ENCODE peak calls at places on chromosome 1, in seven cellular contexts. X is fibroblast of mammary gland, Q is stomach, O is adipocyte, Z is mesenchymal stem cell, Y is K562, K is AG10803. W is an unnamed sample.
A peak's percentile ranks its signal among the peaks of the same experiment; 100 is the strongest.

GRCh38 chr1:70486676-70487470 is 75.8 kb downstream of the CTH start:
- DNase-seq in X (peak; percentile 94), Q (peak; percentile 39), O (peak; percentile 83), Z (peak; percentile 82), Y (no peak), K (peak; percentile 91), W (peak; percentile 79)

GRCh38 chr1:46218443-46218842 is 15.3 kb downstream of the LURAP1 start:
- DNase-seq in X (no peak), Q (no peak), O (no peak), Z (no peak), Y (no peak), K (no peak), W (no peak)

GRCh38 chr1:215845224-215845902 is 278.3 kb downstream of the KCTD3 start:
- DNase-seq in X (peak; percentile 92), Q (no peak), O (peak; percentile 81), Z (peak; percentile 79), Y (no peak), K (peak; percentile 59), W (peak; percentile 10)

GRCh38 chr1:3139871-3140837 is 71.2 kb downstream of the PRDM16 start:
- DNase-seq in X (no peak), Q (no peak), O (peak; percentile 17), Z (no peak), Y (no peak), K (no peak), W (no peak)

GRCh38 chr1:58858344-58858673 is 74.5 kb upstream of the JUN start:
- DNase-seq in X (no peak), Q (no peak), O (peak; percentile 12), Z (no peak), Y (no peak), K (no peak), W (no peak)

GRCh38 chr1:206828765-206829164 is 36.7 kb upstream of the IL20 start:
- DNase-seq in X (no peak), Q (no peak), O (no peak), Z (no peak), Y (no peak), K (no peak), W (no peak)

GRCh38 chr1:196466656-196467055 is 141.6 kb downstream of the KCNT2 start:
- DNase-seq in X (peak; percentile 65), Q (no peak), O (peak; percentile 56), Z (peak; percentile 75), Y (no peak), K (peak; percentile 78), W (peak; percentile 85)

GRCh38 chr1:26530898-26531598 is 1.5 kb downstream of the RPS6KA1 start:
- DNase-seq in X (peak; percentile 40), Q (peak; percentile 81), O (peak; percentile 6), Z (peak; percentile 74), Y (peak; percentile 83), K (peak; percentile 29), W (peak; percentile 47)

GRCh38 chr1:100585774-100586173 is 47.8 kb downstream of the GPR88 start:
- DNase-seq in X (peak; percentile 58), Q (no peak), O (peak; percentile 43), Z (no peak), Y (no peak), K (peak; percentile 65), W (peak; percentile 27)

GRCh38 chr1:3717715-3718601 is 34.3 kb upstream of the CCDC27 start:
- DNase-seq in X (no peak), Q (no peak), O (peak; percentile 53), Z (peak; percentile 19), Y (peak; percentile 98), K (no peak), W (no peak)

GRCh38 chr1:27366411-27367159 is at the start of gene MAP3K6:
- DNase-seq in X (peak; percentile 82), Q (peak; percentile 90), O (peak; percentile 91), Z (peak; percentile 81), Y (peak; percentile 90), K (peak; percentile 76), W (peak; percentile 80)

DNA sequence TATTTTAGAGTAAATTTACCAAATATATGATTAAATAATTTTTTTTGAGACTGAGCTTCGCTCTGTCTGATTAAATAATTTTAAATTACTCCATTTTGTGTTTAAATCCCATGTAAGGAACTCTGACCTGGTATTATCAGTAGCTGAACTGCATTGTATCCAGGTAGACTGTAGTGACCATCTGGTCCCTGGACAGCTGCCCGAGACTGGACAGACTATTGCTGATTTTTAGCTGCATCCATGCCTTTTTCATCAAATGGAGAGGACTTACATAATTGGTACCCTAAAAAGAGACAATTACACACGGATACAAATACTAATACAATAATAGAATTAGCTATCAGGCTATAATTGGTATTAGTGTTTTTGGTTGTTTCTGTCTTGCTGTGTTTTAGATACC is 20.6 kb downstream of the OLFM3 start:
- DNase-seq in X (no peak), Q (no peak), O (no peak), Z (no peak), Y (no peak), K (no peak), W (no peak)
- H3K4me3 ChIP-seq in X (no peak overlapping the region), Q (no peak overlapping the region), O (no peak overlapping the region), Z (no peak overlapping the region), Y (no peak overlapping the region), K (no peak overlapping the region), W (no peak overlapping the region)

DNA sequence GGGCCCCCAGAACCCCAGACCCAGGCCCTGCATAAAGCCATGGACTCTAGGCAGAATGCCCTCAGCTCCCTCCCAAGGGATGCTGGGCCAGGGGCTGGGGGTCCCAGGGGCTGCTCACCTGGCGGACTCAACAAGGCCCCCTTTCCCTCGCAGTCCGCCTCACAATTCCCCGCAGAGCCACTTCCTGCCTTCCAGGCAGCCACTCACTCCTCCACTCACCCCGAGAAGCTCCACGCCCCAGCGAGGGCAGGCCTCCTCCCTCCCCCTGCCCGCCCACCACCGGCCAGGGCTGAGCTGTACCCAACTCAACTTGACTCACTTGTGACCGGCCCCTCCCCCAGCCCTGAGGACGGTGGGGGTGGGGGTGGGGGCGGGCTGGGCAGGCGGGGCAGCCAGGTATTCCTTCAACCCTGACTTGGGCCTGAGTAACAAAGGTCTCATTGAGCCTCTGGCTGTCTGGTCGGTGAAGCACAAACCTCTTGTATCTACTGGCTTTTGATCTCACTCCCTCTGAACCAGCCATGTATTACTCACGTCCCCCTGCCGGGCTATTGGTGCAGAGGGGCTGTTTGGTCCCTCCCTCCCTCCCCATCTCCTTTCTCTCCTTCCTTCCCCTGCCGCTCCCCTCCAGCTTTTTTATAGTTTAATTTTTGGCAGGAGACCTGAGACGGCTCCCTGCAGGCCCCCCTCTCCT is 5.9 kb downstream of the BLACAT1 start:
- DNase-seq in X (peak; percentile 54), Q (peak; percentile 48), O (no peak), Z (peak; percentile 18), Y (peak; percentile 96), K (peak; percentile 6), W (no peak)
- H3K4me3 ChIP-seq in X (peak overlapping the region; percentile 16), Q (no peak overlapping the region), O (no peak overlapping the region), Z (peak overlapping the region; percentile 58), Y (peak overlapping the region; percentile 38), K (no peak overlapping the region), W (peak overlapping the region; percentile 5)

GRCh38 chr1:181134543-181135461 is 46.3 kb downstream of the IER5 start:
- DNase-seq in X (peak; percentile 81), Q (peak; percentile 67), O (peak; percentile 86), Z (peak; percentile 70), Y (no peak), K (peak; percentile 96), W (peak; percentile 88)
- H3K4me3 ChIP-seq in X (no peak overlapping the region), Q (no peak overlapping the region), O (peak overlapping the region; percentile 1), Z (no peak overlapping the region), Y (no peak overlapping the region), K (peak overlapping the region; percentile 44), W (no peak overlapping the region)

DNA sequence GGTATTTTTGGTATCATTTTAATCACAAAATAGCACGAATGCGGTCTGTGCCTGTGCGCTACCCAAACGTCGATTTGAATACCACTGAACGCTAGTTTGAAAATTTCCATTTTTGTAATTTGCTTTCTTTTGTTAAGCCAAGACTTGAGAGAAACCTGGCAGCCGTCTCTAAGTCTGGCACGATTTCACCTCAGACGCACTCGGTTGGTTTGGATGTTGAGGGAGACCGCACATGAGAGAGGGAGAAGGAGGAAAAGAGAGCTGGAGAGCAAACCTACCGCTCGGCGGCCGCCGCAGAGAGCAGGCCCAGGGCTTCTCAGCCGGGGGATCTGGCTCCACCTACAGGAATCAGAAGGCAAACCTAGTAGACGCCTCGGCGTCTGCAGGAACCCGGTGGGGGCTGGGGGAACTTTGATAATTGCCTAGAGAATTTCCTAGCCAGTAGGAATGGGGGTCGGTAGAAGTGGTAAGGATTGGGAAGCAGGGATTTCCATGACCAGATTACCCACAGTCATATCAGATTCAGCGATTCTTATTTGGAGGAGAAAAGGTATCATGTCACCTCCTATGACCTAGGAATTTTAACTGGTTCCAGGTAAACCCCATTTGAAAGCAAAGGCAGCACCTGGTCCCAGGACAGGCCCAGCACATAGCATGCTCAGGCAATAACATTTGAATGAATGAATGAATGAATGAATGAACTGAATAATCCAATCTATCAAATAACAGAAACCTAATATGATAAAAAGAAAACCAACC is 83.2 kb downstream of the TM2D1 start:
- DNase-seq in X (peak; percentile 75), Q (peak; percentile 76), O (peak; percentile 70), Z (peak; percentile 50), Y (peak; percentile 47), K (peak; percentile 72), W (peak; percentile 36)
- H3K4me3 ChIP-seq in X (peak overlapping the region; percentile 16), Q (peak overlapping the region; percentile 24), O (peak overlapping the region; percentile 75), Z (peak overlapping the region; percentile 60), Y (no peak overlapping the region), K (peak overlapping the region; percentile 21), W (no peak overlapping the region)

GRCh38 chr1:36149973-36150295 is 648 bp upstream of the TRAPPC3 start:
- DNase-seq in X (no peak), Q (no peak), O (no peak), Z (no peak), Y (no peak), K (no peak), W (peak; percentile 57)

GRCh38 chr1:36149237-36149972 is at the start of gene TRAPPC3:
- DNase-seq in X (peak; percentile 99), Q (peak; percentile 100), O (peak; percentile 100), Z (peak; percentile 100), Y (peak; percentile 99), K (peak; percentile 100), W (peak; percentile 100)

GRCh38 chr1:36151845-36152203 is 2.5 kb upstream of the TRAPPC3 start:
- DNase-seq in X (no peak), Q (no peak), O (peak; percentile 37), Z (no peak), Y (no peak), K (no peak), W (peak; percentile 39)

GRCh38 chr1:36151133-36151844 is 2.0 kb upstream of the TRAPPC3 start:
- DNase-seq in X (no peak), Q (no peak), O (no peak), Z (no peak), Y (no peak), K (no peak), W (no peak)

DNA sequence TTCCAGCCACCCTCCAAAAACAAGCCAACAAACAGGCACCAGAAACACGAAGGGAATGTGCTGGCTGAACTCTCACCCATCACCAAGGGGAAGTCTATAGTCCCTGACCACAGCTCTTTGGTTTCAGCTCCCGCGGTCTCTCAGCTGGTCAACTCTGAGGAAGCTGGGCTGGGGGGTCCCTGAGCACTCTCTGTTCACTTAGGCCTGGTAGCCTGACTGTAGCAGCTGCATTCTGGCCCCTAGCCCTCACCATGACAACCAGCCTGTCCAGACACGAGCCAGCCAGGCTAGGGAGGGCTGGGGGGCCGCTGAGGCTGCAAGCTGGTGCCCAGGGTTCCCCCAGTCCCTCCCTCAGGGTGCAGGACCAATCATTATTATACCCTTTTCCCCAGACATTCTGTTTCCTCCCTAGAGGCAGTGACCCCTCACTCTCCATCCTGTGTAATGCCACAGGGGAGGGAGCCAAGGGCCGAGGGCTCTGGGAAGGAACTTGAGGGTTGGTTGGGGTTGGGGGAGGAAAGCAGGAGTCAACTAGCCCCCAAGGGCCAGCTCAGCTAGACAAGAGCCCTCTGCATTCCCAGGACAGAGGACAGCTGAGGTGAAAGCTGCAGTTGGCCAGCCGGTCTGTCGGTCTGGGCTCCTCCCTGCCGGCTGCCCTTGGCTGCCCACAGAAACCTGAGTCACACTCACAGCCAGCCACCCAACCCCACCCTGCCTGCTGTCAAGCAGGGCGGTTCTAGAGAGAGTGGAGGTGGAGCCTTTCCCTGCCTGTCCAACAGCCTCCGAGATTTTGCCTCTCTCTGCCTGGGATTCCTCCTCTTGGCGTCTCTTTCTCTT is 1.2 kb upstream of the TRAPPC3 start:
- DNase-seq in X (peak; percentile 93), Q (peak; percentile 94), O (peak; percentile 98), Z (peak; percentile 99), Y (peak; percentile 87), K (peak; percentile 96), W (peak; percentile 98)
- H3K4me3 ChIP-seq in X (peak overlapping the region; percentile 15), Q (peak overlapping the region; percentile 15), O (peak overlapping the region; percentile 66), Z (peak overlapping the region; percentile 66), Y (peak overlapping the region; percentile 18), K (peak overlapping the region; percentile 51), W (peak overlapping the region; percentile 17)